ENCODE peak calls at places on chromosomes 2 and 18, in seven cellular contexts. E, N, K, L, C, V and U are unnamed samples.
A peak's percentile ranks its signal among the peaks of the same experiment; 100 is the strongest.

GRCh38 chr2:222025891-222026271 is 272.9 kb downstream of the PAX3 start:
- DNase-seq in N (no peak), E (no peak), V (no peak), C (no peak), K (no peak), L (no peak), U (no peak)

GRCh38 chr2:105287692-105288091 is 41.8 kb downstream of the TGFBRAP1 start:
- DNase-seq in K (no peak), L (peak; percentile 46), V (peak; percentile 22), C (no peak), N (no peak), E (peak; percentile 30), U (peak; percentile 50)

GRCh38 chr2:191933307-191934105 is 86.6 kb upstream of the CAVIN2 start:
- DNase-seq in E (peak; percentile 17), K (no peak), C (no peak), V (no peak), N (no peak), L (no peak), U (peak; percentile 63)

GRCh38 chr2:37325625-37326071 is 1.0 kb upstream of the PRKD3 start:
- DNase-seq in V (no peak), K (no peak), N (peak; percentile 60), L (no peak), C (no peak), E (no peak), U (no peak)

GRCh38 chr2:174971868-174972781 is 33.1 kb downstream of the CHN1 start:
- DNase-seq in V (no peak), C (no peak), N (no peak), K (no peak), E (peak; percentile 90), L (peak; percentile 42), U (peak; percentile 90)

GRCh38 chr2:3492951-3493609 is 26.3 kb downstream of the ADI1 start:
- DNase-seq in E (peak; percentile 97), N (peak; percentile 57), L (no peak), C (peak; percentile 88), K (peak; percentile 96), V (peak; percentile 72), U (peak; percentile 16)

GRCh38 chr2:211930331-211930730 is 608.3 kb downstream of the ERBB4 start:
- DNase-seq in L (no peak), E (no peak), C (no peak), K (no peak), V (no peak), N (no peak), U (no peak)

GRCh38 chr2:48197618-48198017 is 291.3 kb upstream of the FBXO11 start:
- DNase-seq in K (no peak), N (no peak), V (no peak), L (no peak), C (no peak), E (no peak), U (no peak)

GRCh38 chr2:11368059-11368572 is 23.7 kb upstream of the ROCK2 start:
- DNase-seq in L (no peak), E (no peak), N (no peak), V (peak; percentile 49), K (peak; percentile 72), C (no peak), U (no peak)

GRCh38 chr18:24089059-24089458 is 49.8 kb upstream of the CABYR start:
- DNase-seq in V (no peak), K (no peak), L (no peak), N (no peak), C (no peak), E (no peak), U (no peak)

GRCh38 chr18:21831413-21831831 is 90.8 kb downstream of the MIB1 start:
- DNase-seq in K (no peak), E (peak; percentile 53), C (peak; percentile 57), N (no peak), V (no peak), L (peak; percentile 6), U (no peak)

GRCh38 chr2:191265311-191266170 is 20.3 kb downstream of the MYO1B start:
- DNase-seq in C (peak; percentile 38), E (peak; percentile 68), L (no peak), K (peak; percentile 53), V (peak; percentile 21), N (no peak), U (no peak)

GRCh38 chr2:121649652-121650553 is 641 bp upstream of the CLASP1 start:
- DNase-seq in V (peak; percentile 89), N (peak; percentile 93), L (peak; percentile 89), E (peak; percentile 78), K (peak; percentile 91), C (peak; percentile 87), U (peak; percentile 79)

GRCh38 chr2:11566383-11566782 is 32.5 kb downstream of the GREB1 start:
- DNase-seq in V (no peak), L (no peak), K (no peak), C (no peak), N (peak; percentile 48), E (no peak), U (no peak)

GRCh38 chr18:27363918-27364317 is 178.8 kb upstream of the CHST9 start:
- DNase-seq in C (no peak), E (no peak), N (no peak), K (no peak), V (no peak), L (peak; percentile 16), U (peak; percentile 50)

GRCh38 chr2:129456681-129457080 is 522.8 kb upstream of the RAB6C start:
- DNase-seq in L (no peak), E (no peak), C (no peak), K (no peak), V (no peak), N (no peak), U (no peak)

GRCh38 chr2:219522111-219523030 is 8.1 kb downstream of the ASIC4 start:
- DNase-seq in N (no peak), V (no peak), K (peak; percentile 97), E (peak; percentile 44), C (peak; percentile 89), L (peak; percentile 71), U (peak; percentile 72)

GRCh38 chr2:211181626-211182025 is 625.2 kb downstream of the CPS1 start:
- DNase-seq in L (peak; percentile 5), N (peak; percentile 57), E (no peak), C (no peak), V (no peak), K (no peak), U (no peak)

GRCh38 chr2:169983506-169983905 is 156.3 kb downstream of the UBR3 start:
- DNase-seq in L (no peak), E (no peak), N (no peak), K (no peak), V (no peak), C (no peak), U (no peak)
- TF ChIP-seq CTCF in L (no peak), E (peak; percentile 38), N (no peak), K (no peak), V (no peak), C (no peak), U (no peak)

GRCh38 chr2:8481463-8482009 is 200.3 kb upstream of the ID2 start:
- DNase-seq in E (no peak), L (no peak), V (no peak), N (no peak), K (no peak), C (no peak), U (no peak)
- H3K4me3 ChIP-seq in E (no peak overlapping the region), L (no peak overlapping the region), V (no peak overlapping the region), N (no peak overlapping the region), K (no peak overlapping the region), C (no peak overlapping the region), U (no peak overlapping the region)

GRCh38 chr2:196783431-196784094 is 15.9 kb downstream of the GTF3C3 start:
- DNase-seq in N (no peak), C (no peak), V (no peak), K (peak; percentile 84), E (peak; percentile 49), L (no peak), U (peak; percentile 77)
- H3K36me3 ChIP-seq in N (peaks cover 81% of the 10 kb centered on the region), C (no peaks in the 10 kb centered on the region), V (peaks cover 9% of the 10 kb centered on the region), K (peaks cover 73% of the 10 kb centered on the region), E (peaks cover 21% of the 10 kb centered on the region), L (no peaks in the 10 kb centered on the region), U (peaks cover 7% of the 10 kb centered on the region)

GRCh38 chr2:123935405-123935804 is 89.7 kb upstream of the CNTNAP5 start:
- DNase-seq in L (no peak), V (no peak), C (no peak), E (no peak), K (no peak), N (no peak), U (no peak)
- TF ChIP-seq CTCF in L (no peak), V (no peak), C (no peak), E (no peak), K (no peak), N (no peak), U (no peak)

GRCh38 chr18:78978336-78979057 is 1.1 kb upstream of the SALL3 start:
- DNase-seq in K (peak; percentile 88), L (no peak), N (no peak), E (no peak), C (no peak), V (no peak), U (no peak)
- H3K4me3 ChIP-seq in K (no peak overlapping the region), L (no peak overlapping the region), N (no peak overlapping the region), E (no peak overlapping the region), C (no peak overlapping the region), V (peak overlapping the region; percentile 47), U (no peak overlapping the region)